ENCODE peak calls at places on chromosomes 12 and 14, in nine cellular contexts. Q, F, D, Y, I, L, P, B and U are unnamed samples.

GRCh38 chr12:78241472-78241871 is 410.8 kb downstream of the NAV3 start:
- DNase-seq in Y (no peak), P (no peak), L (no peak), B (no peak), D (no peak), Q (no peak), F (no peak), I (no peak), U (no peak)

GRCh38 chr12:89775336-89776005 is 66.8 kb upstream of the ATP2B1 start:
- DNase-seq in Q (no peak), B (no peak), F (no peak), Y (peak), I (no peak), L (no peak), P (no peak), D (no peak), U (no peak)

GRCh38 chr12:75790219-75790618 is 241.4 kb downstream of the PHLDA1 start:
- DNase-seq in Q (no peak), I (no peak), B (peak), Y (no peak), F (no peak), D (no peak), P (no peak), L (no peak), U (no peak)

GRCh38 chr12:44874981-44875416 is 1.1 kb downstream of the NELL2 start:
- DNase-seq in F (peak), I (peak), Q (peak), L (no peak), B (no peak), Y (no peak), D (no peak), P (no peak), U (no peak)

GRCh38 chr12:65742481-65742971 is 81.8 kb upstream of the HMGA2 start:
- DNase-seq in L (peak), B (peak), D (no peak), P (peak), F (no peak), Y (no peak), I (peak), Q (no peak), U (peak)

GRCh38 chr14:101017806-101018560 is 114.5 kb upstream of the RTL1 start:
- DNase-seq in P (no peak), D (peak), B (no peak), F (no peak), Q (no peak), Y (no peak), I (no peak), L (peak), U (no peak)

GRCh38 chr12:112107306-112107705 is 1.3 kb downstream of the NAA25 start:
- DNase-seq in F (no peak), P (no peak), D (no peak), B (no peak), L (no peak), Q (no peak), I (no peak), Y (no peak), U (no peak)

GRCh38 chr14:44180975-44181374 is 326.1 kb downstream of the FSCB start:
- DNase-seq in L (no peak), Y (no peak), I (no peak), Q (no peak), F (no peak), D (no peak), B (no peak), P (peak), U (no peak)

GRCh38 chr12:76024942-76025600 is 6.5 kb downstream of the PHLDA1 start:
- DNase-seq in Y (peak), Q (no peak), L (no peak), I (no peak), D (no peak), B (peak), P (peak), F (no peak), U (peak)

GRCh38 chr14:45199246-45199645 is 53.8 kb downstream of the MIS18BP1 start:
- DNase-seq in D (no peak), L (no peak), P (peak), Y (no peak), I (no peak), F (no peak), B (peak), Q (no peak), U (peak)

GRCh38 chr12:130104596-130105253 is 57.5 kb upstream of the FZD10 start:
- DNase-seq in D (no peak), L (peak), Q (no peak), B (no peak), I (peak), Y (no peak), P (no peak), F (no peak), U (no peak)

GRCh38 chr12:42987216-42987631 is 397.7 kb upstream of the PRICKLE1 start:
- DNase-seq in Q (no peak), Y (no peak), I (no peak), D (no peak), P (no peak), L (no peak), B (peak), F (no peak), U (no peak)

GRCh38 chr12:52537101-52537500 is 15.8 kb downstream of the KRT71 start:
- DNase-seq in B (no peak), Y (no peak), Q (no peak), D (no peak), I (no peak), L (no peak), F (no peak), P (no peak), U (no peak)

GRCh38 chr14:85063747-85064146 is 466.2 kb upstream of the FLRT2 start:
- DNase-seq in B (no peak), D (no peak), Y (no peak), P (no peak), I (no peak), F (peak), L (no peak), Q (no peak), U (no peak)

GRCh38 chr12:116483959-116484699 is 75.1 kb upstream of the MAP1LC3B2 start:
- DNase-seq in I (no peak), Y (no peak), P (peak), B (no peak), D (no peak), F (no peak), L (no peak), Q (no peak), U (no peak)

GRCh38 chr12:22121224-22121623 is 75.2 kb downstream of the CMAS start:
- DNase-seq in F (peak), Y (no peak), P (no peak), B (no peak), I (peak), D (no peak), L (no peak), Q (no peak), U (no peak)

GRCh38 chr12:45315462-45315861 is 99.6 kb downstream of the ANO6 start:
- DNase-seq in Y (no peak), L (no peak), Q (no peak), P (no peak), B (no peak), D (no peak), I (peak), F (no peak), U (peak)

GRCh38 chr14:74141703-74142102 is 56.9 kb downstream of the LIN52 start:
- DNase-seq in D (no peak), P (peak), B (peak), Y (no peak), F (no peak), L (no peak), Q (no peak), I (no peak), U (peak)

GRCh38 chr14:65880507-65880906 is 468.0 kb downstream of the FUT8 start:
- DNase-seq in L (no peak), Y (no peak), F (no peak), Q (no peak), P (peak), B (peak), D (no peak), I (no peak), U (peak)

GRCh38 chr12:110811972-110812371 is 34.8 kb upstream of the CCDC63 start:
- DNase-seq in Q (no peak), D (no peak), F (no peak), L (no peak), I (no peak), P (no peak), B (no peak), Y (no peak), U (no peak)

GRCh38 chr12:31589896-31590729 is 823 bp downstream of the DENND5B start:
- DNase-seq in D (peak), I (peak), L (peak), P (peak), Y (peak), F (peak), Q (peak), B (peak), U (peak)

GRCh38 chr12:132622437-132623071 is 4.0 kb downstream of the P2RX2 start:
- DNase-seq in Y (peak), B (peak), Q (no peak), D (no peak), F (peak), I (peak), P (peak), L (no peak), U (peak)

GRCh38 chr14:22820731-22821130 is 5.5 kb upstream of the SLC7A7 start:
- DNase-seq in F (no peak), L (no peak), D (no peak), Q (no peak), B (peak), I (peak), P (peak), Y (no peak), U (peak)

GRCh38 chr12:94616217-94616729 is 34.1 kb downstream of the TMCC3 start:
- DNase-seq in B (no peak), P (peak), L (no peak), F (no peak), Y (peak), D (no peak), Q (no peak), I (peak), U (peak)